ENCODE peak calls at places on chromosome 16, in ten cellular contexts. X is transverse colon, R is lung, E is SK-N-SH, L is BE2C, O is nephron progenitor cell, V is cardiac muscle cell, P is GM10248, N is fibroblast of villous mesenchyme, K is mammary epithelial cell. W is an unnamed sample.

GRCh38 chr16:67419502-67419901 is 3.2 kb upstream of the ZDHHC1 start:
- DNase-seq in X (no peak), P (no peak), O (no peak), V (no peak), L (no peak), E (no peak), R (no peak), K (no peak), N (no peak), W (no peak)

GRCh38 chr16:72291531-72291981 is 119.6 kb upstream of the PMFBP1 start:
- DNase-seq in R (no peak), V (no peak), O (no peak), N (peak), K (peak), P (no peak), X (no peak), L (peak), E (no peak), W (no peak)

GRCh38 chr16:11056090-11056988 is 112.0 kb downstream of the CLEC16A start:
- DNase-seq in X (no peak), N (peak), P (no peak), L (no peak), V (no peak), O (no peak), E (no peak), R (no peak), K (no peak), W (no peak)

GRCh38 chr16:74501484-74502479 is 80.5 kb upstream of the CLEC18B start:
- DNase-seq in P (no peak), V (no peak), L (no peak), N (no peak), O (no peak), E (no peak), X (no peak), K (no peak), R (no peak), W (no peak)

GRCh38 chr16:82302007-82302733 is 132.1 kb upstream of the MPHOSPH6 start:
- DNase-seq in V (no peak), P (no peak), X (no peak), N (no peak), E (no peak), L (no peak), K (no peak), O (no peak), R (no peak), W (no peak)

GRCh38 chr16:4859900-4860255 is 12.6 kb downstream of the UBN1 start:
- DNase-seq in E (no peak), K (peak), R (no peak), L (no peak), X (no peak), N (no peak), V (no peak), O (no peak), P (no peak), W (no peak)

GRCh38 chr16:30458561-30459394 is 13.1 kb upstream of the SEPHS2 start:
- DNase-seq in E (no peak), V (no peak), O (no peak), K (no peak), R (peak), N (no peak), P (peak), L (no peak), X (peak), W (no peak)

GRCh38 chr16:27977966-27978365 is 85.5 kb downstream of the GSG1L start:
- DNase-seq in X (no peak), L (no peak), E (no peak), P (no peak), R (no peak), O (no peak), K (no peak), V (no peak), N (no peak), W (no peak)

GRCh38 chr16:57531635-57532220 is 4.6 kb downstream of the CCDC102A start:
- DNase-seq in L (no peak), O (no peak), E (peak), X (no peak), P (no peak), V (no peak), R (no peak), K (no peak), N (no peak), W (peak)

GRCh38 chr16:89696598-89697128 is 4.8 kb downstream of the SPATA2L start:
- DNase-seq in V (no peak), O (no peak), L (peak), E (peak), N (peak), X (peak), K (no peak), R (no peak), P (peak), W (no peak)

GRCh38 chr16:89019511-89019910 is 42.5 kb upstream of the CBFA2T3 start:
- DNase-seq in X (no peak), N (no peak), K (no peak), V (no peak), E (no peak), O (no peak), P (no peak), R (no peak), L (no peak), W (no peak)

GRCh38 chr16:8396463-8396862 is 193.8 kb downstream of the TMEM114 start:
- DNase-seq in N (no peak), V (no peak), R (no peak), E (no peak), O (no peak), X (no peak), L (no peak), P (no peak), K (no peak), W (no peak)

GRCh38 chr16:48574148-48574547 is 35.8 kb downstream of the N4BP1 start:
- DNase-seq in N (peak), K (no peak), O (no peak), L (no peak), E (no peak), V (no peak), R (no peak), X (no peak), P (no peak), W (no peak)

GRCh38 chr16:4500283-4500682 is 24.1 kb downstream of the HMOX2 start:
- DNase-seq in P (no peak), O (no peak), R (no peak), X (no peak), V (peak), N (peak), E (no peak), L (no peak), K (peak), W (no peak)

GRCh38 chr16:29644973-29645698 is 17.9 kb upstream of the SPN start:
- DNase-seq in V (no peak), L (no peak), X (no peak), N (no peak), R (no peak), E (no peak), O (no peak), P (peak), K (no peak), W (no peak)

GRCh38 chr16:19502395-19503131 is 19.3 kb downstream of the GDE1 start:
- DNase-seq in V (peak), K (peak), L (peak), N (peak), E (peak), O (peak), P (peak), R (peak), X (peak), W (peak)

GRCh38 chr16:57720142-57720575 is 15.4 kb upstream of the KATNB1 start:
- DNase-seq in V (peak), P (peak), L (peak), N (peak), O (peak), E (peak), K (peak), R (peak), X (peak), W (no peak)

GRCh38 chr16:57091200-57091989 is 988 bp upstream of the CPNE2 start:
- DNase-seq in L (peak), N (no peak), R (peak), V (peak), O (peak), P (no peak), K (peak), X (peak), E (peak), W (no peak)

GRCh38 chr16:28494141-28494851 is at the start of gene APOBR:
- DNase-seq in L (no peak), V (no peak), N (no peak), O (no peak), R (peak), E (no peak), P (peak), K (no peak), X (peak), W (no peak)

GRCh38 chr16:57372372-57373116 is at the start of gene CX3CL1:
- DNase-seq in N (peak), P (no peak), E (peak), V (peak), K (peak), L (peak), O (peak), R (peak), X (peak), W (peak)

GRCh38 chr16:46972429-46972970 is 974 bp downstream of the DNAJA2 start:
- DNase-seq in N (peak), L (no peak), X (no peak), O (no peak), P (peak), E (peak), K (peak), R (no peak), V (peak), W (no peak)

GRCh38 chr16:67449328-67449727 is 18.4 kb downstream of the HSD11B2 start:
- DNase-seq in K (no peak), E (no peak), O (no peak), N (no peak), L (peak), V (no peak), X (no peak), R (peak), P (no peak), W (no peak)

DNA sequence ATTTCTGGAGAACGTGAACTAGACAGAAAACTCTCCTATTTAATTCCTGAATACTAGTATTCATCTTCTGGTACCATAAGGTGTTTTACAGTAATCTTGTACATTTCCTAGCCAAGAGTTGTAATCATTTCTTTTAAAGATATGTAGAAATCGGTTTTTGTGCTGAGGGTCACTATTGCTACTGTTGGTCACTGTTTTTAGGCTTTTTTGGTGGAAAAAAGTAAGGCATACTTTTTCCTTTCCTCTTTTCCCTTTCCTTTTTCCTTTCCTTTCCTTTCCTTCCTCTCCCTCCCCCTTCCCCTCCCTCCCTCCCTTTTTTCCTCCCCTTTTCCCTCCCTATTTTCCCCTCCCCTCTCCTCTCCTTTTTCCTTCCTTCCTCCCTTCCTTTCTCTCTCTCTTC is 706.4 kb upstream of the GOT2 start:
- DNase-seq in N (no peak), X (no peak), V (no peak), P (no peak), L (no peak), K (no peak), R (no peak), E (no peak), O (no peak), W (no peak)
- TF ChIP-seq CTCF in N (no peak), X (no peak), V (no peak), P (no peak), L (no peak), K (no peak), R (no peak), E (no peak), O (no peak), W (no peak)

GRCh38 chr16:65697061-65697460 is 575.2 kb upstream of the CDH11 start:
- DNase-seq in N (no peak), O (no peak), X (no peak), E (no peak), K (no peak), R (no peak), P (no peak), L (no peak), V (no peak), W (no peak)
- TF ChIP-seq CTCF in N (no peak), O (no peak), X (no peak), E (peak), K (no peak), R (no peak), P (no peak), L (peak), V (peak), W (no peak)

DNA sequence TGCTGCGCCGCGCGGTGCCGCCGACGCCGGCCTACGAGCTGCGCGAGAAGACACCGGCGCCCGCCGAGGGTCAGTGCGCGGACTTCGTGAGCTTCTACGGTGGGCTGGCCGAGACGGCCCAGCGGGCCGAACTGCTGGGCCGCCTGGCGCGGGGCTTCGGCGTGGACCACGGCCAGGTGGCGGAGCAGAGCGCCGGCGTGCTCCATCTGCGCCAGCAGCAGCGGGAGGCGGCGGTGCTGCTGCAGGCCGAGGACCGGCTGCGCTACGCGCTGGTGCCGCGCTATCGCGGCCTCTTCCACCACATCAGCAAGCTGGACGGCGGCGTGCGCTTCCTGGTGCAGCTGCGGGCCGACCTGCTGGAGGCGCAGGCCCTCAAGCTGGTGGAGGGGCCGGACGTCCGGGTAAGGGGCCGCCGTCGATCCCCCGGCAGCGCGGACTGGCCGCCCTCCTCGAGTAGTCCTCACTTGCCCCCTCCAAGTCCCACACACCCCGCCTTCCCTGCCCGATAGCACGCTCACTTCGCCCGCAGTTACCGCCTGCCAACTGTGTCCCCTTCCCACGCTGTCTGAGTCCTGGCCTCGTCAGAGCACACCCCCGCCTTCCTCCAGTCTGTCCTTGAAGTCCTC is 470 bp downstream of the MLYCD start:
- DNase-seq in K (peak), V (peak), X (peak), L (peak), N (peak), O (peak), P (peak), R (peak), E (peak), W (no peak)
- TF ChIP-seq CTCF in K (no peak), V (peak), X (no peak), L (no peak), N (no peak), O (no peak), P (peak), R (no peak), E (no peak), W (no peak)

GRCh38 chr16:87017388-87018012 is 299.7 kb downstream of the C16orf95 start:
- DNase-seq in E (no peak), X (no peak), O (no peak), V (no peak), K (peak), N (peak), L (no peak), P (no peak), R (no peak), W (no peak)
- TF ChIP-seq CTCF in E (peak), X (no peak), O (no peak), V (peak), K (peak), N (peak), L (no peak), P (no peak), R (no peak), W (peak)

DNA sequence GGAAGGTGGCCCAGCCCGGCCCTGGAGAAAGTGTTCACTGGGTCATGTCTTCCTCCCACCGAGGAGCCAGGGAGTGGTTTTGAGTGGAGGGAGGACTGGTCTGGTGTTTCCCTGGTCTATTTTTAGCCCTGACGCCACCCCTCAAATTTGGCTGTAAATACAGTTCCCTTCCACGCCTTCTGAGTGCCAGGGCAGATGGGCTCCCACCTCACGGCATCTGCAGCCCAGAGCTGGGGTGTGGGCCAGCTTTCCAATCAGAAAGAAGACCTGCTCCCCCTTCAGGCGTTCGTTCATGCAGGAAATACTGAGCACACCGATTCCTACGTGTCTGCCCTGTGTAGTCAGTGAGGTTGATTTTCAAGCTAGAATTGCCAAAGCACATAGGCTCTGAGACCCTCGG is 53.7 kb downstream of the SNX20 start:
- DNase-seq in N (peak), O (peak), L (peak), R (no peak), V (peak), K (peak), P (peak), X (peak), E (peak), W (no peak)
- TF ChIP-seq CTCF in N (peak), O (peak), L (peak), R (no peak), V (peak), K (no peak), P (peak), X (peak), E (no peak), W (no peak)

GRCh38 chr16:86022381-86022960 is 123.5 kb downstream of the IRF8 start:
- DNase-seq in O (no peak), X (no peak), R (no peak), L (no peak), K (no peak), E (no peak), V (peak), P (no peak), N (no peak), W (no peak)

GRCh38 chr16:86016201-86016965 is 117.4 kb downstream of the IRF8 start:
- DNase-seq in V (peak), E (peak), R (peak), K (peak), P (peak), O (peak), L (peak), N (peak), X (peak), W (no peak)

GRCh38 chr16:86018487-86018886 is 119.5 kb downstream of the IRF8 start:
- DNase-seq in V (no peak), K (no peak), E (no peak), L (no peak), O (peak), N (peak), P (peak), X (peak), R (peak), W (no peak)

GRCh38 chr16:86020971-86021370 is 122.0 kb downstream of the IRF8 start:
- DNase-seq in E (no peak), X (no peak), R (no peak), O (no peak), P (no peak), K (no peak), L (no peak), V (no peak), N (no peak), W (no peak)

GRCh38 chr16:86019446-86020047 is 120.6 kb downstream of the IRF8 start:
- DNase-seq in N (no peak), L (no peak), E (no peak), R (no peak), X (no peak), V (peak), P (no peak), K (no peak), O (peak), W (no peak)
- TF ChIP-seq CTCF in N (peak), L (peak), E (peak), R (no peak), X (no peak), V (peak), P (no peak), K (peak), O (peak), W (peak)

DNA sequence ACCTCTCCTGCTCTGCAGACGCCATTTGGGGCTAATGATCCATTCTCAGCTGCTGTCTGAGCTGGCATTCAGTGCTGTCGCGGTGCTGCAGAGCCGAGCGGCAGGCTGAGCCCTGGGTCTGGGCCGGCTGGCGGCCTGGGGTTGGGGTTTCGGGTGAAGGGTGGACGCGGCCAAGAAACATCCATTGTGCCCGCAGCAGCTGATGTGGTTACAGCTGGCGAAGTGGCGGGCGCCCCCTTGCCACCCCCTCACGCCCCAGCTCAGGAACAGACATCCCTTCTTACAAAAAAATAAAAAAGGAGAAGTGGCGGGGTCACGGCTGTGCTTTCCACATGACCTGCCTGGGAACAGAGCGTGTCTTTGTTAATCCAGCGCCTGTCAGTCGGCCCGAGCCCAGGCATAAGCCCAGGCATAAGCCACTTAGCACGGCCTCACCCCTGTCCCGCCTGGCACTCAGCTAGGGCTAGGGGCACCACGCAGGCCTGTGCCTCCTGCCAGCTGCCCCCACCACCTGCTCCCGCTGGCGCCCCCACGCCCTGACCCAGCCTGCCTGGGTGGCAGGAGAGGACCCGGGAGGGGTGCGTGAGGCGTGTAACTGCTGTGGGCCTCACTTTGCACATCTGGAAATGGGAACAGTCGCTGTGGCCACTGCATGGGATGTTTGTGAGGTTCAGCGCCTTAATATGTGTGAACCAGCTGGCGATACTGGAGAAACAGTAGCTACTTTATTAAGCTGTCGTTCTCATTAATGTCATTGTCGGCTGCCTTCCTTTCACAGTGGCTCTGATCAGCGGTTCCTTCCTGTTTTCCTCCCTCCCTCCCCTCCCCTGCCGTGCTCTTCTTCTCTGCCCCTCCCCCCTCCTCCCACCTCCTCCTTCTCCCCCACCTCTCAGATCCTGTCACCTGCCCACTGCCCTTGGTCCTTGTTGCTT is 197.7 kb upstream of the CIBAR2 start:
- DNase-seq in R (no peak), L (no peak), O (peak), E (peak), K (no peak), X (peak), V (no peak), N (no peak), P (no peak), W (no peak)
- TF ChIP-seq CTCF in R (no peak), L (no peak), O (no peak), E (no peak), K (no peak), X (no peak), V (no peak), N (no peak), P (no peak), W (no peak)

GRCh38 chr16:80583466-80583865 is 42.7 kb downstream of the DYNLRB2 start:
- DNase-seq in O (no peak), E (no peak), L (no peak), N (peak), R (no peak), P (no peak), V (no peak), X (no peak), K (peak), W (no peak)
- TF ChIP-seq CTCF in O (no peak), E (no peak), L (no peak), N (no peak), R (no peak), P (no peak), V (no peak), X (no peak), K (no peak), W (no peak)

DNA sequence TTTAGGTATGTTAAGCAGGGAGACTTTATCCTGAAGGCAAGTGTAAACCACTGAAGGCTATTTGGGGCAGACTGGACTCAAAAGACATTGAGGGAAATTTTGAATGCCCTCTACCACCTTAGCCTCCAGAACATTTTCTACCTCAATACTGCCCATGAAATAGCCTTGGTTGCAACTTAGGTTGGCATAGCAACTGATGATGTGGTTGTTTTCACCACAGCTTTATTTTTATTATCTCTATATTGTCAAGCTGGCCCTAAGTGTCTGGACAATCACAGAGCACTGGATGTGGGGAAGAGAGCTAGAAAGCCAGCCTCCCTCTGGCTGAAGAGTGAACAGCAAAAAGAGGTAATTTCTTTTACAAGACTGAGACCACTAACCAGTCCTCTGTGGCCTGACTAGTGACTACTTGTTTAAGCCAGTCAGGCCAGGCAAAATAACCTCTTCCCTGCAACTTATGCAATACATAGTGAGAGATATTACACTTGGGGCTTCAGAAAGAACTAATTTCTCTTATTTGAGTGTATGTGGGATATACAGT is 159.6 kb downstream of the HS3ST2 start:
- DNase-seq in L (no peak), O (no peak), V (no peak), R (no peak), X (no peak), E (no peak), P (no peak), N (no peak), K (no peak), W (no peak)
- TF ChIP-seq CTCF in L (peak), O (no peak), V (no peak), R (no peak), X (no peak), E (no peak), P (no peak), N (no peak), K (no peak), W (no peak)

W was measured in type B pancreatic cell.